ENCODE peak calls at places on chromosomes 3 and 15, in four cellular contexts. P is esophagus muscularis mucosa, H is tibial artery, A is sigmoid colon. I is an unnamed sample. For H3K4me1 and H3K27me3, the result is how much of the 10 kb centered on the place peaks cover.

GRCh38 chr15:67829647-67830504 is 4.6 kb downstream of the SKOR1 start:
- DNase-seq in P (no peak), H (peak), A (peak), I (no peak)

GRCh38 chr3:14522768-14523167 is 17.4 kb downstream of the GRIP2 start:
- DNase-seq in A (peak), P (no peak), H (peak), I (peak)

GRCh38 chr15:48721061-48721810 is 75.7 kb upstream of the FBN1 start:
- DNase-seq in H (no peak), P (no peak), A (peak), I (no peak)

GRCh38 chr3:64988188-64988587 is 300.4 kb upstream of the ADAMTS9 start:
- DNase-seq in H (no peak), A (no peak), P (no peak), I (no peak)

GRCh38 chr15:79863886-79864285 is 32.9 kb downstream of the MTHFS start:
- DNase-seq in A (no peak), P (no peak), H (no peak), I (no peak)

GRCh38 chr3:133197619-133198018 is 159.4 kb downstream of the TMEM108 start:
- DNase-seq in H (no peak), A (no peak), P (no peak), I (no peak)

GRCh38 chr3:152769523-152769922 is 65.4 kb upstream of the P2RY1 start:
- DNase-seq in A (no peak), H (no peak), P (no peak), I (no peak)

GRCh38 chr15:83278191-83278590 is 6.3 kb downstream of the BNC1 start:
- DNase-seq in H (no peak), P (peak), A (no peak), I (no peak)

GRCh38 chr15:34890424-34890823 is 79.1 kb downstream of the AQR start:
- DNase-seq in P (no peak), H (no peak), A (no peak), I (no peak)

GRCh38 chr15:69300129-69300588 is 1.4 kb downstream of the PAQR5 start:
- DNase-seq in H (peak), P (no peak), A (no peak), I (no peak)

GRCh38 chr15:49644364-49644794 is 23.5 kb downstream of the DTWD1 start:
- DNase-seq in A (no peak), H (no peak), P (no peak), I (no peak)

GRCh38 chr3:15809313-15809712 is 11.5 kb upstream of the ANKRD28 start:
- DNase-seq in A (no peak), P (no peak), H (no peak), I (no peak)

GRCh38 chr3:114850913-114851312 is 296.2 kb downstream of the ZBTB20 start:
- DNase-seq in H (no peak), P (no peak), A (no peak), I (no peak)

GRCh38 chr3:108528459-108529231 is 18.2 kb upstream of the MYH15 start:
- DNase-seq in P (no peak), H (no peak), A (no peak), I (no peak)

GRCh38 chr3:114242947-114243346 is 5.6 kb upstream of the ZNF80 start:
- DNase-seq in P (no peak), A (no peak), H (no peak), I (no peak)

GRCh38 chr3:156681003-156681402 is 6.6 kb downstream of the TIPARP start:
- DNase-seq in P (no peak), H (no peak), A (peak), I (no peak)

GRCh38 chr3:81998139-81998755 is 236.8 kb upstream of the GBE1 start:
- DNase-seq in A (no peak), H (no peak), P (no peak), I (no peak)

DNA sequence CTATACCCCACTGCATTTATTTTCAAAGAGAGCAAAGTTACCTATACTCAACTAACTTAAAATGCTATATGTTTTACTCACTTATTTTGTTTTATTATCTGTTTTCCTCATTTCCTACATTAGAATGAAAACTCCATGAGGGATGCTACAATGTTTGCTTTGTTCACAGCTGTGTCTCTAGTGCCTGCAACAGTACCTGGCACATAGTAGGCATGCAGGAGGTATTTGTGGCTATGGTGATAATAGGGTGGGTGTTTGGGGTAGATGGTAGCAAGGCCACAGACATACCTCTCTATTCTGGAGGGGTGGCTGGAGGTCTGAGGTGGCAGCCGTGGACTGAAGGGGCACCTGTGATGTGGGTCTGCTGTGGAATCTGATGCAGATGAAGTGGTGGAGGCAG is 24.7 kb upstream of the SMAD6 start:
- DNase-seq in H (no peak), A (no peak), P (no peak), I (no peak)
- H3K4me1 ChIP-seq in H (under half), A (under half), P (under half), I (under half)

DNA sequence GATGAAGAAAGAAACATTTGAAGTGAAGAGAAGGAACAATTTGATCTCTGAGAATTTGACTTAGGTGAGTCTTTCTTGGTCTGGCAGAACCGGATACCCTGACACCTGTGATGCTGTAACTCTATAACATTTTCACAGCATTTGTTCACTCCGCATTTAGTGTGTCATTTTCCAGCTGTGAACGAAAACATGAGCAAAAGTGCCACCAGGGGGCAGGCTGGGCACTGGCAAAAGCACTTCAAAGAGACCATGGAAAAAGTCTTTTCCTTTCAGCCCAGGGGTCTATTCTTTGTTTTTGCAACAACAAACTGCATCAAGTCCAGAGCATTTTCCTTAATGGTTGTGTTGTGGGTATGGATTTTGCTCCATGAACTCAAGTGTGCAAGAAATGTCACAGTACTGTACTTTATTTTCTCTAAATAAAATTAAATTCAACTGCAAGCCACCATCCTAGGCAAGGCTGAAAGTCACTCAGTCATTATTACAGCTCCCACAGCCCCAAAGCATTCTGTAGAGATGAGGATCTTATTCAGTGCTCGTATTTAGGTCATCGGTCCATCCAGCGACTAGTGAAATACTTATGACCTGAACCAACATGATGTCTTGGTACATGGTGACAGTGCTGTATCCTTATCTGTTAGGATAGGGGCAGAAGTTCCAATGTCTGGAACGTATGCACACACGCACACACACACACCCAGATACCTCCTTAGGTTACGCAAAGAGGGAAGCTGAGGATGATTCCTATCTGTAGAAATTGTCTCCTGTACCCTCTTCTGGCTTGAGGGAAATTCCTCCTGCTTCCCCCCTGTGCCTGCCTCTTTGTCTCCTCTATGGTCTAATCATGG is 125.5 kb downstream of the GADL1 start:
- DNase-seq in A (peak), P (no peak), H (peak), I (peak)
- H3K27me3 ChIP-seq in A (under half), P (under half), H (under half), I (under half)

DNA sequence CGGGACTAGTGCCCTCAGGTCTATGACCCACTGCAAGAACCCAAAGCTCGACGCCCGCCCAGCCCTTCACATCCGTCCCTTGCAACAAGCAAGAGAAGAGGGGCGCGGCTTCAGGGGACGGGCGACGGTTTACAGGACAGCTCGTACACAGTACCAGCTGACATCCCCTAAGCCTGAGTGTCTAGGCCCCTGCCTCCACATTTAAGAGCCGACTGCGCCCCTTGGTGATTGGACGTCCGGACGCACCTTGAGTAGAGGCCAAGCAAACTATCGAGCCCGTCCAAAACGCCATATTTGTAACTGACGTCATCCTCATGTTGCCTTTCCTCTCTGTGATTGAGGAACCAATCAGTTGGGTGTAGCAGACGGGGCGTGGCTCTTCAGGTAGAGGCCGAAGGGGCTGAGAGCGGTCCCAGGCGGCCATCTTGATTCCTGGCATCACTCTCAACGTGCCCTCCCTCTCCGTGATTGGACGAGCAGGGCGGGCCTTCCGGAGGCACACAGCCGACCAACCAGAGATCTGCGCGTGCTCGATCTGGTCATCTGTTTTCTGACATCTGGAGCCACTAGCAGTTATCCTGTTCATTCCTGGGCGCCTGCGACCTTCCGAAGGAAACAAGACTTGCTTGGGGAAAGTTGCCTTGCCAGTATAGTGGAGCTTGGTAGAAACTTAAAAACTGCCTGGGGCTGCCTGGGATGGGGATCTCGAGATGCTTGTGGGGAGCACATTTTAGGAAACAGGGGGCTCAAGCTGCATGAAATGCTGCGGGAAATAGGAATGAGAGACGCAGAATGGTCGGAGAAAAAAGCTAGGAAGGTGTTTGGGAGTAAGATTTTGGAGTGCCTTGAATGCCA is 4.0 kb upstream of the RPL14 start:
- DNase-seq in P (peak), A (peak), H (peak), I (peak)
- TF ChIP-seq CTCF in P (no peak), A (no peak), H (no peak), I (no peak)

GRCh38 chr15:89136084-89136806 is 48.0 kb downstream of the ABHD2 start:
- DNase-seq in A (no peak), H (no peak), P (no peak), I (no peak)

GRCh38 chr15:89138999-89139612 is 50.9 kb downstream of the ABHD2 start:
- DNase-seq in P (no peak), H (peak), A (no peak), I (peak)

GRCh38 chr15:89139613-89140499 is 51.6 kb downstream of the ABHD2 start:
- DNase-seq in A (no peak), H (peak), P (no peak), I (no peak)

GRCh38 chr15:89137926-89138325 is 49.7 kb downstream of the ABHD2 start:
- DNase-seq in H (peak), P (no peak), A (no peak), I (no peak)

GRCh38 chr15:89136818-89137772 is 48.8 kb downstream of the ABHD2 start:
- DNase-seq in H (peak), A (peak), P (no peak), I (peak)
- H3K4me1 ChIP-seq in H (half or more), A (under half), P (half or more), I (half or more)